ENCODE peak calls at places on chromosomes 1 and 21, in five cellular contexts. G, Q, J, N and H are unnamed samples.
A peak's percentile ranks its signal among the peaks of the same experiment; 100 is the strongest.

GRCh38 chr1:3785045-3785444 is 11.3 kb downstream of the LRRC47 start:
- DNase-seq in G (no peak), J (peak; percentile 47), N (no peak), Q (no peak), H (no peak)

GRCh38 chr1:17091252-17091651 is 28.0 kb downstream of the PADI2 start:
- DNase-seq in Q (no peak), J (no peak), N (no peak), G (no peak), H (no peak)

GRCh38 chr1:177944673-177945014 is 25.2 kb downstream of the SEC16B start:
- DNase-seq in J (no peak), N (no peak), G (no peak), Q (no peak), H (no peak)

GRCh38 chr1:226408285-226409184 is 642 bp upstream of the PARP1 start:
- DNase-seq in J (no peak), G (peak; percentile 14), N (no peak), Q (no peak), H (no peak)

GRCh38 chr1:109732390-109732763 is 8.5 kb downstream of the GSTM3 start:
- DNase-seq in N (no peak), J (no peak), Q (no peak), G (no peak), H (no peak)

GRCh38 chr1:22133247-22133927 is 9.5 kb downstream of the WNT4 start:
- DNase-seq in Q (no peak), J (no peak), G (peak; percentile 69), N (no peak), H (no peak)

GRCh38 chr21:36059823-36060158 is 535 bp downstream of the SETD4 start:
- DNase-seq in N (no peak), G (no peak), Q (no peak), J (peak; percentile 52), H (no peak)

GRCh38 chr1:204453141-204453772 is 41.3 kb downstream of the PIK3C2B start:
- DNase-seq in G (peak; percentile 63), J (no peak), N (no peak), Q (no peak), H (no peak)

GRCh38 chr1:57061369-57061768 is 95.6 kb upstream of the C8B start:
- DNase-seq in G (no peak), J (no peak), Q (no peak), N (no peak), H (peak; percentile 53)

GRCh38 chr1:206030714-206031113 is 7.0 kb upstream of the CTSE start:
- DNase-seq in N (peak; percentile 72), G (peak; percentile 91), Q (no peak), J (peak; percentile 76), H (peak; percentile 62)

GRCh38 chr1:9653783-9654517 is 2.4 kb downstream of the PIK3CD start:
- DNase-seq in N (no peak), Q (no peak), G (no peak), J (no peak), H (no peak)

GRCh38 chr1:3005771-3006170 is 15.5 kb upstream of the ACTRT2 start:
- DNase-seq in Q (peak; percentile 19), N (no peak), G (no peak), J (peak; percentile 4), H (no peak)

GRCh38 chr1:203057831-203058673 is 27.8 kb downstream of the MYOG start:
- DNase-seq in G (no peak), J (no peak), Q (no peak), N (no peak), H (peak; percentile 84)

GRCh38 chr1:203055166-203055799 is 29.0 kb downstream of the PPFIA4 start:
- DNase-seq in N (no peak), J (no peak), G (peak; percentile 86), Q (no peak), H (no peak)

GRCh38 chr1:203058674-203058931 is 27.2 kb downstream of the MYOG start:
- DNase-seq in G (no peak), J (no peak), Q (no peak), N (no peak), H (no peak)

GRCh38 chr1:203055983-203056382 is 29.7 kb downstream of the PPFIA4 start:
- DNase-seq in N (no peak), G (no peak), J (no peak), Q (no peak), H (no peak)

GRCh38 chr1:203056516-203056915 is 29.3 kb downstream of the MYOG start:
- DNase-seq in N (no peak), J (no peak), Q (no peak), G (no peak), H (no peak)
- TF ChIP-seq CTCF in N (no peak), J (no peak), Q (no peak), G (peak; percentile 59), H (no peak)

GRCh38 chr1:160548960-160549664 is 26.1 kb upstream of the SLAMF6 start:
- DNase-seq in N (no peak), J (no peak), G (no peak), Q (no peak), H (no peak)
- H3K4me3 ChIP-seq in N (no peak overlapping the region), J (no peak overlapping the region), G (no peak overlapping the region), Q (no peak overlapping the region), H (no peak overlapping the region)

GRCh38 chr1:1677718-1678580 is 14.6 kb downstream of the SLC35E2B start:
- DNase-seq in J (peak; percentile 54), N (no peak), G (no peak), Q (no peak), H (no peak)

GRCh38 chr1:1683104-1683905 is 9.3 kb downstream of the SLC35E2B start:
- DNase-seq in Q (no peak), J (no peak), N (no peak), G (peak; percentile 83), H (no peak)

GRCh38 chr1:1680031-1680911 is 12.3 kb downstream of the SLC35E2B start:
- DNase-seq in Q (peak; percentile 40), N (no peak), J (no peak), G (no peak), H (no peak)

GRCh38 chr1:1680912-1681273 is 11.7 kb downstream of the SLC35E2B start:
- DNase-seq in J (peak; percentile 44), N (no peak), Q (peak; percentile 53), G (no peak), H (no peak)

DNA sequence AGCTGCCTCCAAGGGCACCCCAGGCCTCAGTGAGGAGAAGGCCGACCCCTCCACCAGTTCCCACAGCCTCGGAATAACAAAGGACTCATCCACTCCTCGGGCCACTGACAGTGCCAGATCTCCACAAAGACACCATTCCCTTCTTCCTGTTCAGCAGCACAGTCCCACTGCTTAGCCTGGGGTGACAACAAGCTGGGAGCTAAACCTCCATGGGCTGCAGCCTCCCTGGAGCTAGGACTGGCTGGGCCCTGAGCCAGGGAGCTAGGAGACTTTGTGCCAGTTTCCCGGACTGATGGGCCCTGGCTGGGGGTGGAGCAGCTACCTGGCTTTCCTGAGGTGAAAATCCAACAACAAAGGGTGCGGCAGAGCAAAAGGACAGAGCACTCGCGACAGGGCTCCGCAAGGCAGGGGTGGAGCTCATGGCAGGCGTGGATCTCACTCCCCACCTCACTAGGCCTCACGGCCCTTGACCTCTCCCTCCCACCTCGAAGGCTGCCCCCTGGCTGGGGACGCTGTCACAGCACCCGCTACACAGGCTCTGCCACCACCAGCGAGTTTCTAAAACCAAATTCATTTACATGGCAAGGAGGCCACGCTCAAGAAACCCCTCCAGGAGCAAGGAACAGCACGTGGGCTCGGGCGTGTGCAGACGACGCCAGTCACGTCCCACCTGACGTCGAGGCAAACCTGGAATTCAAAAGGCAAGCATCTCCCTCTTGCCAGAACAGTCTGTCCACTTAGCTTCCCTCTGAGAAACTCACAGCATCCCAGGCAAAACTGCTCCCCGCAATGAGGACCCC is 13.8 kb downstream of the SLC35E2B start:
- DNase-seq in N (peak; percentile 11), Q (peak; percentile 70), J (peak; percentile 90), G (peak; percentile 78), H (no peak)
- TF ChIP-seq CTCF in N (peak; percentile 35), Q (peak; percentile 32), J (peak; percentile 53), G (peak; percentile 67), H (peak; percentile 21)

GRCh38 chr1:73980324-73981040 is 217.5 kb downstream of the LRRIQ3 start:
- DNase-seq in Q (no peak), G (no peak), N (no peak), J (no peak), H (peak; percentile 0)

GRCh38 chr1:73978964-73979363 is 219.0 kb downstream of the LRRIQ3 start:
- DNase-seq in J (no peak), Q (no peak), N (no peak), G (no peak), H (no peak)
- H3K4me3 ChIP-seq in J (no peak overlapping the region), Q (no peak overlapping the region), N (no peak overlapping the region), G (no peak overlapping the region), H (no peak overlapping the region)

GRCh38 chr1:196312739-196313138 is 295.5 kb downstream of the KCNT2 start:
- DNase-seq in G (no peak), Q (no peak), N (no peak), J (no peak), H (no peak)

DNA sequence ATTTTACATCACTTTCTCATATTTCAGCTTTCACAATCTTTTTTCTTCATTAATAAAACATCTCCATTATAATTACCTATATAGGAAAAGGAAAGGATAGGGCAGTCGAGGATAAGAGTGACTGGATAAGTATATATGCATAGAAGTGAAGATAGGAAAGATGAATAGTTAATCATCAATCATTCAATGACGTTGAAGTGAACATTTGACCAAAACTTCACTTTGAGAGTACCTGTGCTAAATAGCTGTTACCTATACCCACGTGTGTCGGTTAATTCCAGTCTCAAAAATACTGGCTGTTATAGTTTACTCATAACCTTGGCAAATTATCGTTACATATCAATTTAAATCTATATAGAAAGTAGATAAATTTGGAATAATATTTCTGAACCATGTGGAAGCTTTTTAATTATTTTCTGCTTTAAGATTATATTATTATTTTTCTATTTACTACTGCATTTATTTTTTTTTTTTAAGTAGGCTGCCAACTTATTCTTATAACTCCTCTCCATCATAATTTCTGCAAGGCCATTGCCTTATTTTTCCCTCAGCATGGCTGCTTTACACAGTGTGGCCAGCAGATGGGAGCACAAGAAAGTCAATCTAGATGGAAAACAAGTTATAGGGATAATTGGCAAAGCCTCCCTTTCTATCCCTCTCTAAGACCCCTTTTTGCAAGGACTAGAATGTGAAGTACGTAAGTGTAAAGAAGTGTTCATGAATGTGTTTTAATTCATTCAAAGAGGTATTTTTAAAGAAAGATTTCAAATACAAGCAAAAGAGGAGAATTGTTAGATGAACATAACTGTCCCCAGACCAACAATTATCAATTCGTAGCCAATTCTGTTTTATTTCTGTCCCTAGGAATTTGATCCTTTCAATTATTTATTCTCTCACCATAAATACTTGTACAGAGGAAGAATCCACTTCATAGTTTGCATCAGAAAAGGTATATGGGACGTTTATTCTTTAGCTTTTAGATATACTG is 290.4 kb downstream of the KCNT2 start:
- DNase-seq in Q (no peak), N (peak; percentile 9), J (no peak), G (peak; percentile 76), H (peak; percentile 37)
- TF ChIP-seq CTCF in Q (peak; percentile 46), N (peak; percentile 76), J (peak; percentile 23), G (peak; percentile 82), H (peak; percentile 74)